ENCODE peak calls at places on chromosomes 12 and 14, in four cellular contexts. One of them, this sample, is unnamed.

GRCh38 chr12:78403681-78404080 is 460.9 kb upstream of the SYT1 start:
- DNase-seq in astrocyte: peak; percentile 87
- DNase-seq in ovary: no peak
- DNase-seq in foreskin fibroblast: peak; percentile 63
- DNase-seq in this sample: no peak

GRCh38 chr12:89800435-89800834 is 91.8 kb upstream of the ATP2B1 start:
- DNase-seq in astrocyte: no peak
- DNase-seq in ovary: no peak
- DNase-seq in foreskin fibroblast: no peak
- DNase-seq in this sample: no peak

GRCh38 chr14:104093366-104094055 is 8.0 kb downstream of the ASPG start:
- DNase-seq in astrocyte: no peak
- DNase-seq in ovary: no peak
- DNase-seq in foreskin fibroblast: no peak
- DNase-seq in this sample: no peak

GRCh38 chr14:68547305-68548193 is 245.3 kb downstream of the ZFP36L1 start:
- DNase-seq in astrocyte: peak; percentile 89
- DNase-seq in ovary: peak; percentile 62
- DNase-seq in foreskin fibroblast: peak; percentile 91
- DNase-seq in this sample: no peak

GRCh38 chr14:61177279-61178225 is 103.6 kb downstream of the TMEM30B start:
- DNase-seq in astrocyte: peak; percentile 71
- DNase-seq in ovary: no peak
- DNase-seq in foreskin fibroblast: no peak
- DNase-seq in this sample: no peak

GRCh38 chr12:7609480-7609879 is 56.2 kb downstream of the APOBEC1 start:
- DNase-seq in astrocyte: no peak
- DNase-seq in ovary: no peak
- DNase-seq in foreskin fibroblast: peak; percentile 14
- DNase-seq in this sample: no peak

GRCh38 chr12:6653987-6654386 is 6.8 kb upstream of the ACRBP start:
- DNase-seq in astrocyte: no peak
- DNase-seq in ovary: no peak
- DNase-seq in foreskin fibroblast: no peak
- DNase-seq in this sample: no peak

GRCh38 chr12:4178424-4179184 is 95.0 kb upstream of the CCND2 start:
- DNase-seq in astrocyte: no peak
- DNase-seq in ovary: no peak
- DNase-seq in foreskin fibroblast: no peak
- DNase-seq in this sample: no peak

GRCh38 chr12:97048421-97049035 is 141.5 kb downstream of the NEDD1 start:
- DNase-seq in astrocyte: no peak
- DNase-seq in ovary: no peak
- DNase-seq in foreskin fibroblast: no peak
- DNase-seq in this sample: no peak

GRCh38 chr12:123364532-123365140 is at the start of gene SBNO1:
- DNase-seq in astrocyte: peak; percentile 63
- DNase-seq in ovary: peak; percentile 93
- DNase-seq in foreskin fibroblast: peak; percentile 85
- DNase-seq in this sample: peak; percentile 66

GRCh38 chr14:50943261-50943942 is 881 bp downstream of the PYGL start:
- DNase-seq in astrocyte: peak; percentile 52
- DNase-seq in ovary: peak; percentile 71
- DNase-seq in foreskin fibroblast: no peak
- DNase-seq in this sample: no peak

GRCh38 chr12:23060161-23060560 is 435.2 kb downstream of the ETNK1 start:
- DNase-seq in astrocyte: no peak
- DNase-seq in ovary: no peak
- DNase-seq in foreskin fibroblast: no peak
- DNase-seq in this sample: no peak

GRCh38 chr12:50677858-50678257 is 86.0 kb upstream of the ATF1 start:
- DNase-seq in astrocyte: peak; percentile 57
- DNase-seq in ovary: no peak
- DNase-seq in foreskin fibroblast: no peak
- DNase-seq in this sample: no peak

GRCh38 chr12:11729008-11729407 is 79.5 kb downstream of the ETV6 start:
- DNase-seq in astrocyte: no peak
- DNase-seq in ovary: no peak
- DNase-seq in foreskin fibroblast: no peak
- DNase-seq in this sample: no peak

GRCh38 chr12:85448548-85449139 is 168.6 kb downstream of the ALX1 start:
- DNase-seq in astrocyte: no peak
- DNase-seq in ovary: no peak
- DNase-seq in foreskin fibroblast: no peak
- DNase-seq in this sample: no peak

GRCh38 chr12:27927347-27927746 is 45.2 kb downstream of the PTHLH start:
- DNase-seq in astrocyte: no peak
- DNase-seq in ovary: no peak
- DNase-seq in foreskin fibroblast: no peak
- DNase-seq in this sample: no peak

GRCh38 chr12:122368361-122369073 is 54.0 kb downstream of the CLIP1 start:
- DNase-seq in astrocyte: peak; percentile 75
- DNase-seq in ovary: no peak
- DNase-seq in foreskin fibroblast: peak; percentile 18
- DNase-seq in this sample: no peak

GRCh38 chr12:101969-102878 is 35.7 kb downstream of the IQSEC3 start:
- DNase-seq in astrocyte: no peak
- DNase-seq in ovary: no peak
- DNase-seq in foreskin fibroblast: no peak
- DNase-seq in this sample: no peak

GRCh38 chr14:103093856-103094405 is 594 bp upstream of the EXOC3L4 start:
- DNase-seq in astrocyte: no peak
- DNase-seq in ovary: no peak
- DNase-seq in foreskin fibroblast: no peak
- DNase-seq in this sample: no peak

GRCh38 chr12:72207094-72207493 is 65.1 kb upstream of the TRHDE start:
- DNase-seq in astrocyte: no peak
- DNase-seq in ovary: no peak
- DNase-seq in foreskin fibroblast: no peak
- DNase-seq in this sample: no peak

GRCh38 chr12:22625671-22626251 is 790 bp downstream of the ETNK1 start:
- DNase-seq in astrocyte: peak; percentile 33
- DNase-seq in ovary: peak; percentile 58
- DNase-seq in foreskin fibroblast: peak; percentile 14
- DNase-seq in this sample: no peak

GRCh38 chr12:57632898-57633825 is at the start of gene B4GALNT1:
- DNase-seq in astrocyte: no peak
- DNase-seq in ovary: peak; percentile 66
- DNase-seq in foreskin fibroblast: no peak
- DNase-seq in this sample: no peak

GRCh38 chr14:50920482-50921225 is 23.6 kb downstream of the PYGL start:
- DNase-seq in astrocyte: peak; percentile 90
- DNase-seq in ovary: no peak
- DNase-seq in foreskin fibroblast: peak; percentile 65
- DNase-seq in this sample: no peak

GRCh38 chr14:42113358-42114070 is 506.8 kb downstream of the LRFN5 start:
- DNase-seq in astrocyte: no peak
- DNase-seq in ovary: no peak
- DNase-seq in foreskin fibroblast: no peak
- DNase-seq in this sample: no peak

GRCh38 chr14:24840204-24840893 is 206.4 kb upstream of the GZMB start:
- DNase-seq in astrocyte: peak; percentile 24
- DNase-seq in ovary: no peak
- DNase-seq in foreskin fibroblast: no peak
- DNase-seq in this sample: no peak

GRCh38 chr14:91108941-91109611 is 4.8 kb upstream of the DGLUCY start:
- DNase-seq in astrocyte: no peak
- DNase-seq in ovary: no peak
- DNase-seq in foreskin fibroblast: no peak
- DNase-seq in this sample: no peak

GRCh38 chr14:58912799-58913432 is 275.2 kb downstream of the DACT1 start:
- DNase-seq in astrocyte: no peak
- DNase-seq in ovary: no peak
- DNase-seq in foreskin fibroblast: no peak
- DNase-seq in this sample: no peak

GRCh38 chr14:65940056-65940735 is 527.7 kb downstream of the FUT8 start:
- DNase-seq in astrocyte: no peak
- DNase-seq in ovary: no peak
- DNase-seq in foreskin fibroblast: no peak
- DNase-seq in this sample: no peak

GRCh38 chr14:76917759-76918175 is 91.6 kb downstream of the LRRC74A start:
- DNase-seq in astrocyte: no peak
- DNase-seq in ovary: peak; percentile 54
- DNase-seq in foreskin fibroblast: no peak
- DNase-seq in this sample: no peak

GRCh38 chr14:103871596-103872480 is 24.5 kb upstream of the PPP1R13B start:
- DNase-seq in astrocyte: no peak
- DNase-seq in ovary: no peak
- DNase-seq in foreskin fibroblast: no peak
- DNase-seq in this sample: no peak

DNA sequence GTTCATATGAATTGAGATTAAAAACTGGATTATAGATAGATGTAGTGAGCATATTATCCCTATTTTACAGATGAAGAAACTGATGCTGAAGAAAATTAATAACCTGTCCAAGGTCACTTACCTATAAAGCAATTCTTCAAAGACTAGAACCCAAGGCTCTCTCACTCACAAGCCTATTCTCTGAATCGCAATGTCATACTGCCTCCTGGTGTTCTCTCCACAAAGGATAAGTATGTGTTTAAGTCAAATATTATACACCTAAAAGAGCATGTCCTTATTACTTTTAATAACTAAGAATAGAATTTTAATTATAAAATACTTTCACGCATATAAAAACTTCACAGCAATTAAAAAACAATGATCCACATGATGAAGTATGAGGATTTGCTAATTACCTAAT is 721.3 kb upstream of the USP15 start:
- DNase-seq in astrocyte: no peak
- DNase-seq in ovary: no peak
- DNase-seq in foreskin fibroblast: no peak
- DNase-seq in this sample: no peak
- TF ChIP-seq CTCF in astrocyte: peak; percentile 5
- TF ChIP-seq CTCF in ovary: no peak
- TF ChIP-seq CTCF in foreskin fibroblast: no peak
- TF ChIP-seq CTCF in this sample: no peak

GRCh38 chr12:116564080-116564479 is 4.9 kb downstream of the MAP1LC3B2 start:
- DNase-seq in astrocyte: no peak
- DNase-seq in ovary: no peak
- DNase-seq in foreskin fibroblast: no peak
- DNase-seq in this sample: no peak

GRCh38 chr12:116571089-116571488 is 11.9 kb downstream of the MAP1LC3B2 start:
- DNase-seq in astrocyte: no peak
- DNase-seq in ovary: no peak
- DNase-seq in foreskin fibroblast: no peak
- DNase-seq in this sample: no peak

GRCh38 chr12:116565963-116566362 is 6.8 kb downstream of the MAP1LC3B2 start:
- DNase-seq in astrocyte: no peak
- DNase-seq in ovary: no peak
- DNase-seq in foreskin fibroblast: no peak
- DNase-seq in this sample: no peak

GRCh38 chr12:116563262-116563661 is 4.1 kb downstream of the MAP1LC3B2 start:
- DNase-seq in astrocyte: no peak
- DNase-seq in ovary: no peak
- DNase-seq in foreskin fibroblast: no peak
- DNase-seq in this sample: no peak

DNA sequence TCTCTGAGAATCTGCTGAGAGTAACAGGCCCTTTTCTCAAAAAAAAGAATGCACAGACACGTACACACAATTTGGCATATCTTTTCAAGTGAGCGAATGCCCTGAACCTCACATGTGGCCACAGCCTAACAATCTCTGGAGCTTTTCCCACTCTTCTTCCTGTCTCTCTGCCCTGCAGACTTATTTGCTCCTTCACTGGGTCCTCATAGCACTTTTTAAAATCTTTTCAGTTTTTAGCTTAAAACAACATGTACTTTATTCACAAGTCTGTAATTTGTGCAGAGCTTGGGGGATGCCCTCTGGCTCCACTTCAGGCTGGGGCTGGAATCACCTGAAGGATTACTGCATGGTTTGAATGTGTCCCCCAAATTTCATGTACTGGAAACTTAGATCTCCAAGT is 9.0 kb downstream of the MAP1LC3B2 start:
- DNase-seq in astrocyte: no peak
- DNase-seq in ovary: no peak
- DNase-seq in foreskin fibroblast: no peak
- DNase-seq in this sample: no peak
- TF ChIP-seq CTCF in astrocyte: no peak
- TF ChIP-seq CTCF in ovary: no peak
- TF ChIP-seq CTCF in foreskin fibroblast: no peak
- TF ChIP-seq CTCF in this sample: no peak

GRCh38 chr12:112450725-112451124 is 32.0 kb downstream of the PTPN11 start:
- DNase-seq in astrocyte: no peak
- DNase-seq in ovary: no peak
- DNase-seq in foreskin fibroblast: no peak
- DNase-seq in this sample: no peak
- TF ChIP-seq CTCF in astrocyte: no peak
- TF ChIP-seq CTCF in ovary: no peak
- TF ChIP-seq CTCF in foreskin fibroblast: no peak
- TF ChIP-seq CTCF in this sample: peak; percentile 1

GRCh38 chr14:53610947-53611346 is 345.7 kb downstream of the BMP4 start:
- DNase-seq in astrocyte: no peak
- DNase-seq in ovary: no peak
- DNase-seq in foreskin fibroblast: no peak
- DNase-seq in this sample: no peak

GRCh38 chr14:53608369-53608768 is 348.3 kb downstream of the BMP4 start:
- DNase-seq in astrocyte: no peak
- DNase-seq in ovary: no peak
- DNase-seq in foreskin fibroblast: no peak
- DNase-seq in this sample: no peak

GRCh38 chr14:53615254-53615653 is 341.4 kb downstream of the BMP4 start:
- DNase-seq in astrocyte: no peak
- DNase-seq in ovary: no peak
- DNase-seq in foreskin fibroblast: no peak
- DNase-seq in this sample: no peak

GRCh38 chr14:53609009-53609408 is 347.6 kb downstream of the BMP4 start:
- DNase-seq in astrocyte: no peak
- DNase-seq in ovary: no peak
- DNase-seq in foreskin fibroblast: no peak
- DNase-seq in this sample: no peak

DNA sequence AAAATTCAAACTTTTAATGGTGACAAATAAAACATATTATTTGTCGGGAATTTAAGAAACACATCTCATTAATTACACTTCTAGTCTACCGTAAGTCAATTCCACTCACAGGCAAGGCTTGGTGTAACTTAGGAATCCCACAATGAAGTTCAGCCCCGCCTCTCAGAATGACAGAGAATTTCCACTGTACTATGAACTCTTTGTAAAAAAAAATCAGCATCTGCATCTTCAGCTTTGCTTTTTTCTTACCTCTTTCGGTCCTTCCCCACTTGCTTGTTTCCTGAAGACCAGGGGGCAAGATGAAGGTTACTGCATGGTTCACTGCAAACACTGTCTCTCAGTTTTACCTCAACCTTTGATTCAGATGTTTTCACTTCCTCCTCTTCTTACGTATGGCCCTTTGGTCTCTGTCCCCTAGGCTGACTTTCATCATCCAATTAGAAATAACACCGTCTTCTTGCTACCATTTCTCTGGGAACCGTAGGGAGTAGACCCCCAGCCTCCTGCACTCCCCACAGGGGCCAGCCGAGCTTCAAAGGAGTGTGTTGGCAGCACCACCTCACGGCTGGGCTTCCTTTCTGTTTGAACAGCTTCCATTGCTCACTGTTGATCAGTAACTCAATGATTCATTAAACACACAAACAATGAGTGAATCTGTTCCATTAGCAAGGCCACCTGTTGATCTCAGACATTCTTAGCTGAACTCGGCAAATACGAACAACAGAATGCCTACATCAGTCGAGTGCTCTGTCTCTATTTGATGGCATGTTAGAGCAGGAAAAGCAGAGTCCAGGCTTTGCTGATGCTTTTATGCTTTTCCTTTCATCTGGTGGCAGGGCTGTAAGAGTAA is 343.0 kb downstream of the BMP4 start:
- DNase-seq in astrocyte: peak; percentile 57
- DNase-seq in ovary: no peak
- DNase-seq in foreskin fibroblast: no peak
- DNase-seq in this sample: no peak
- TF ChIP-seq CTCF in astrocyte: no peak
- TF ChIP-seq CTCF in ovary: no peak
- TF ChIP-seq CTCF in foreskin fibroblast: no peak
- TF ChIP-seq CTCF in this sample: no peak